ENCODE peak calls at places on chromosomes 7 and 10, in five cellular contexts. Z, W, L, H and N are unnamed samples.

GRCh38 chr7:22572292-22572691 is 72.3 kb upstream of the STEAP1B start:
- DNase-seq in Z (no peak), W (no peak), L (no peak), H (no peak), N (no peak)

GRCh38 chr7:12770227-12770975 is 83.0 kb downstream of the ARL4A start:
- DNase-seq in Z (no peak), W (no peak), L (no peak), H (no peak), N (no peak)

GRCh38 chr10:76649723-76650127 is 987.9 kb downstream of the KCNMA1 start:
- DNase-seq in Z (no peak), W (peak; percentile 15), L (no peak), H (no peak), N (no peak)

GRCh38 chr10:119516381-119517234 is 25.9 kb downstream of the RGS10 start:
- DNase-seq in Z (peak; percentile 50), W (no peak), L (peak; percentile 25), H (no peak), N (no peak)

GRCh38 chr7:152544481-152544927 is 108.7 kb upstream of the KMT2C start:
- DNase-seq in Z (no peak), W (no peak), L (no peak), H (no peak), N (no peak)

GRCh38 chr7:40859965-40860543 is 725.2 kb downstream of the SUGCT start:
- DNase-seq in Z (no peak), W (no peak), L (no peak), H (no peak), N (no peak)

GRCh38 chr10:114343623-114344306 is 60.5 kb downstream of the AFAP1L2 start:
- DNase-seq in Z (no peak), W (no peak), L (no peak), H (no peak), N (no peak)

GRCh38 chr7:4774804-4775280 is 581 bp upstream of the AP5Z1 start:
- DNase-seq in Z (no peak), W (peak; percentile 90), L (peak; percentile 39), H (no peak), N (no peak)

GRCh38 chr7:19099194-19099593 is 18.2 kb downstream of the TWIST1 start:
- DNase-seq in Z (no peak), W (no peak), L (no peak), H (no peak), N (no peak)

GRCh38 chr7:139855498-139856270 is 26.6 kb downstream of the TBXAS1 start:
- DNase-seq in Z (no peak), W (no peak), L (no peak), H (no peak), N (no peak)

GRCh38 chr10:98376485-98376884 is 38.5 kb downstream of the PYROXD2 start:
- DNase-seq in Z (no peak), W (no peak), L (no peak), H (no peak), N (no peak)